ENCODE peak calls at places on chromosomes 1 and 21, in eight cellular contexts. N, G, Z, I, L, T, Q and W are unnamed samples.

GRCh38 chr1:99704356-99704816 is 58.5 kb downstream of the PALMD start:
- DNase-seq in N (no peak), G (no peak), Z (no peak), I (no peak), L (no peak), T (no peak), Q (no peak), W (no peak)

GRCh38 chr21:42524341-42525227 is 10.9 kb downstream of the SLC37A1 start:
- DNase-seq in N (peak; percentile 86), G (no peak), Z (no peak), I (peak; percentile 65), L (peak; percentile 61), T (no peak), Q (peak; percentile 74), W (no peak)

GRCh38 chr1:119731060-119731459 is 19.3 kb downstream of the PHGDH start:
- DNase-seq in N (no peak), G (no peak), Z (no peak), I (no peak), L (no peak), T (no peak), Q (no peak), W (no peak)

GRCh38 chr1:245348626-245349025 is 193.8 kb downstream of the KIF26B start:
- DNase-seq in N (no peak), G (no peak), Z (no peak), I (no peak), L (no peak), T (no peak), Q (no peak), W (no peak)

GRCh38 chr1:234292006-234292405 is 81.2 kb upstream of the COA6 start:
- DNase-seq in N (no peak), G (no peak), Z (no peak), I (no peak), L (no peak), T (no peak), Q (no peak), W (no peak)

GRCh38 chr1:207822602-207823451 is 71.0 kb downstream of the CD46 start:
- DNase-seq in N (peak; percentile 37), G (no peak), Z (peak; percentile 86), I (peak; percentile 90), L (peak; percentile 73), T (peak; percentile 92), Q (peak; percentile 98), W (peak; percentile 66)

GRCh38 chr1:235999259-235999925 is 65.5 kb downstream of the NID1 start:
- DNase-seq in N (peak; percentile 85), G (peak; percentile 31), Z (peak; percentile 33), I (peak; percentile 55), L (no peak), T (no peak), Q (no peak), W (no peak)

GRCh38 chr21:34126691-34127090 is 53.3 kb downstream of the MRPS6 start:
- DNase-seq in N (peak; percentile 32), G (no peak), Z (no peak), I (no peak), L (no peak), T (no peak), Q (no peak), W (no peak)

GRCh38 chr1:52571783-52572182 is 18.9 kb upstream of the TUT4 start:
- DNase-seq in N (peak; percentile 66), G (no peak), Z (no peak), I (no peak), L (no peak), T (no peak), Q (no peak), W (no peak)

GRCh38 chr1:96416690-96417444 is 304.7 kb upstream of the PTBP2 start:
- DNase-seq in N (peak; percentile 40), G (no peak), Z (no peak), I (no peak), L (no peak), T (no peak), Q (no peak), W (peak; percentile 38)

GRCh38 chr21:26441081-26441610 is 131.9 kb downstream of the CYYR1 start:
- DNase-seq in N (no peak), G (no peak), Z (no peak), I (no peak), L (no peak), T (no peak), Q (no peak), W (no peak)

GRCh38 chr1:64980745-64981601 is 14.6 kb upstream of the JAK1 start:
- DNase-seq in N (no peak), G (no peak), Z (no peak), I (no peak), L (no peak), T (peak; percentile 26), Q (no peak), W (no peak)

GRCh38 chr1:208047476-208047934 is 136.6 kb upstream of the CD34 start:
- DNase-seq in N (peak; percentile 91), G (no peak), Z (no peak), I (peak; percentile 68), L (no peak), T (peak; percentile 69), Q (peak; percentile 87), W (no peak)

GRCh38 chr1:11638121-11638520 is 16.1 kb downstream of the FBXO2 start:
- DNase-seq in N (no peak), G (no peak), Z (no peak), I (no peak), L (no peak), T (no peak), Q (no peak), W (no peak)

GRCh38 chr1:230274254-230274653 is 151.9 kb downstream of the PGBD5 start:
- DNase-seq in N (no peak), G (no peak), Z (no peak), I (no peak), L (no peak), T (no peak), Q (no peak), W (no peak)

GRCh38 chr1:93720931-93721614 is 39.4 kb upstream of the BCAR3 start:
- DNase-seq in N (no peak), G (no peak), Z (no peak), I (no peak), L (no peak), T (no peak), Q (no peak), W (no peak)
- H3K27ac ChIP-seq in N (no peak overlapping the region), G (no peak overlapping the region), Z (no peak overlapping the region), I (no peak overlapping the region), L (no peak overlapping the region), T (no peak overlapping the region), Q (no peak overlapping the region), W (no peak overlapping the region)

DNA sequence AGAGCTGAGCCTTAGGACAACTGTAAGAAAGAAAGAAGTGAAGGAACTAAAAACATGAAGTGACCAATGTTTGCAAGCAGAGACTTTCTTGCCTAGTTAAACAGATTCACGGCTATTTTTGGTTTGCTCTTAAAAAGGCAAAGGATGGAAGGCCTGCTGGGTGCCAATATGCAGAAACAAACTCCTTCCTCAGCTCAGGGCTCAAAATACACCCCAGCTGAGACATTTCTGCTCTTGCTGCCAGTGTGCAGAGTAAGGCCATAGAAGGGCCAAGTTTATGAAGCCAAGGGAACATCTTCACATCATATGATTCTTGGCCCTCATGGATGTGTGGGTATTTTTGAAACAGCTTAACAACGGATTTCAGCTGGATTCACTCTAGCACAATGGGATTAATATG is 70.8 kb downstream of the CAPZB start:
- DNase-seq in N (peak; percentile 59), G (no peak), Z (no peak), I (no peak), L (no peak), T (no peak), Q (no peak), W (no peak)
- H3K27ac ChIP-seq in N (no peak overlapping the region), G (no peak overlapping the region), Z (no peak overlapping the region), I (peak overlapping the region; percentile 83), L (no peak overlapping the region), T (no peak overlapping the region), Q (peak overlapping the region; percentile 74), W (no peak overlapping the region)

GRCh38 chr1:31522556-31522845 is 53.8 kb upstream of the TINAGL1 start:
- DNase-seq in N (no peak), G (no peak), Z (no peak), I (no peak), L (no peak), T (no peak), Q (no peak), W (no peak)

GRCh38 chr1:31524196-31524967 is 51.9 kb upstream of the TINAGL1 start:
- DNase-seq in N (no peak), G (no peak), Z (no peak), I (no peak), L (no peak), T (no peak), Q (no peak), W (no peak)

GRCh38 chr1:31523012-31523411 is 53.3 kb upstream of the TINAGL1 start:
- DNase-seq in N (no peak), G (peak; percentile 8), Z (no peak), I (no peak), L (no peak), T (no peak), Q (no peak), W (no peak)

GRCh38 chr1:31521761-31522555 is 54.4 kb upstream of the TINAGL1 start:
- DNase-seq in N (no peak), G (no peak), Z (no peak), I (no peak), L (no peak), T (no peak), Q (no peak), W (no peak)

DNA sequence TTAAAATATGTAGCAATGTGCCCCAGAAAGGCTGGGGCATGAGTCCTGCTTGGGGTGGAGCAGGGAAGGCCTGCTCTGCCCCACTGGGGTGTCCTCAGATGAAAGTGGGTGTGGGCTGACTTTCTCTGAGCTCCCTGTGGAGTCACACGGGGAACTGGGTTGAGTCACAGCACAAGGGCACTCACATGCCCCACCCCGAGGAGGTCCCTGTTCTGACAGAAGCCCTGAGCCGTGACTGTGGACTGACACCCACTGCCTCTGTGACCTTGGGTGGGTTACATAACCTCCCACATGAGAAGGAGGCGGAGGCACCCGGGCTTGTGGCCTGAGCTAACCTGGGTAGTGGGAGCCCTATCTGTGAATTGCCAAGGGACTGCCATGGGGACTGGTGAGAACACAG is 52.5 kb upstream of the TINAGL1 start:
- DNase-seq in N (no peak), G (no peak), Z (no peak), I (no peak), L (no peak), T (no peak), Q (peak; percentile 79), W (no peak)
- H3K27ac ChIP-seq in N (no peak overlapping the region), G (no peak overlapping the region), Z (no peak overlapping the region), I (peak overlapping the region; percentile 11), L (no peak overlapping the region), T (no peak overlapping the region), Q (no peak overlapping the region), W (no peak overlapping the region)

GRCh38 chr1:9119745-9120144 is 9.2 kb downstream of the GPR157 start:
- DNase-seq in N (no peak), G (no peak), Z (no peak), I (no peak), L (no peak), T (no peak), Q (no peak), W (no peak)
- H3K27ac ChIP-seq in N (no peak overlapping the region), G (no peak overlapping the region), Z (no peak overlapping the region), I (no peak overlapping the region), L (no peak overlapping the region), T (no peak overlapping the region), Q (peak overlapping the region; percentile 51), W (no peak overlapping the region)

DNA sequence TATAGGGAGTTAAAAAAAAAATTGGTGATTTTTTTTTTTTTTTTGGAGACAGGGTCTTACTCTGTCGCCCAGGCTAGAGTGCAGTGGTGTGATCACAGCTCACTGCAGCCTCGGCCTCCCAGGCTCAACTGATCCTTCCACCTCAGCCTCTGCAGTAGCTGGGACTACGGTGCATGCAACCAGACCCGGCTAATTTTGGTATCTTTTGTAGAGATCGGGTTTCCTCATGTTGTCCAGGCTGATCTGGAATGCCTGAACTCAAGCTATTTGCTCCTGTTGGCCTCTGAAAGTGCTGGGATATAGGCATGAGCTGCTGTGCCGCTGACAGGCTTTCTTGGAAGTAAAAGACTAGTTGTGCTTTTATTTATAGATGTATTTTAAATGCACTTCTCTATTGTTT is 3.0 kb downstream of the CDC42 start:
- DNase-seq in N (no peak), G (no peak), Z (no peak), I (no peak), L (no peak), T (peak; percentile 11), Q (no peak), W (no peak)
- H3K27ac ChIP-seq in N (no peak overlapping the region), G (no peak overlapping the region), Z (peak overlapping the region; percentile 57), I (peak overlapping the region; percentile 4), L (no peak overlapping the region), T (no peak overlapping the region), Q (peak overlapping the region; percentile 6), W (no peak overlapping the region)